ENCODE peak calls at places on chromosomes 11 and 22, in six cellular contexts. M is skeletal muscle cell, K is anterior cingulate cortex, H is NCI-H2171 treated with DMSO at 0.1 percent for 48 hours, Q is COLO829, S is left ventricle myocardium inferior. N is an unnamed sample.

GRCh38 chr11:76562541-76562940 is 108.0 kb downstream of the LRRC32 start:
- DNase-seq in M (no peak), K (no peak), H (no peak), Q (no peak), S (no peak), N (no peak)

GRCh38 chr11:29781268-29781667 is 235.6 kb downstream of the KCNA4 start:
- DNase-seq in M (no peak), K (peak; percentile 15), H (no peak), Q (peak; percentile 40), S (peak; percentile 54), N (no peak)

GRCh38 chr11:61921446-61921845 is 4.1 kb upstream of the RAB3IL1 start:
- DNase-seq in M (no peak), K (no peak), H (no peak), Q (no peak), S (no peak), N (no peak)

GRCh38 chr11:86245369-86246292 is 1.1 kb downstream of the EED start:
- DNase-seq in M (no peak), K (no peak), H (peak; percentile 89), Q (no peak), S (no peak), N (no peak)

GRCh38 chr11:19092850-19093249 is 24.1 kb upstream of the ZDHHC13 start:
- DNase-seq in M (no peak), K (no peak), H (no peak), Q (no peak), S (no peak), N (no peak)

GRCh38 chr22:50280022-50280707 is 10.0 kb upstream of the MAPK11 start:
- DNase-seq in M (no peak), K (no peak), H (no peak), Q (no peak), S (no peak), N (no peak)

GRCh38 chr11:45266693-45267451 is 19.3 kb downstream of the SYT13 start:
- DNase-seq in M (no peak), K (no peak), H (no peak), Q (no peak), S (no peak), N (no peak)

GRCh38 chr11:64571410-64572091 is 19.5 kb upstream of the SLC22A12 start:
- DNase-seq in M (no peak), K (no peak), H (peak; percentile 81), Q (no peak), S (no peak), N (no peak)

GRCh38 chr11:76798656-76799055 is 15.5 kb downstream of the TSKU start:
- DNase-seq in M (no peak), K (no peak), H (no peak), Q (no peak), S (no peak), N (no peak)

GRCh38 chr11:96219981-96220623 is 122.9 kb downstream of the MAML2 start:
- DNase-seq in M (no peak), K (no peak), H (peak; percentile 26), Q (no peak), S (no peak), N (no peak)

GRCh38 chr11:101620026-101620425 is 36.2 kb upstream of the TRPC6 start:
- DNase-seq in M (no peak), K (no peak), H (no peak), Q (no peak), S (no peak), N (no peak)

GRCh38 chr22:45319319-45319675 is 9.6 kb downstream of the FAM118A start:
- DNase-seq in M (peak; percentile 17), K (no peak), H (no peak), Q (no peak), S (peak; percentile 45), N (no peak)

GRCh38 chr11:81036168-81036870 is 1595.5 kb upstream of the TENM4 start:
- DNase-seq in M (no peak), K (no peak), H (no peak), Q (no peak), S (no peak), N (no peak)

GRCh38 chr11:34284836-34285235 is 73.0 kb downstream of the ABTB2 start:
- DNase-seq in M (no peak), K (no peak), H (no peak), Q (no peak), S (no peak), N (no peak)

GRCh38 chr11:638616-639323 is 1.7 kb downstream of the DRD4 start:
- DNase-seq in M (no peak), K (no peak), H (no peak), Q (no peak), S (no peak), N (no peak)

GRCh38 chr11:14904745-14905103 is 12.7 kb upstream of the CYP2R1 start:
- DNase-seq in M (no peak), K (peak; percentile 39), H (no peak), Q (no peak), S (peak; percentile 87), N (no peak)

GRCh38 chr22:42316988-42317387 is 46.5 kb upstream of the TCF20 start:
- DNase-seq in M (no peak), K (no peak), H (no peak), Q (no peak), S (peak; percentile 31), N (no peak)

GRCh38 chr11:11842426-11843008 is 745 bp downstream of the USP47 start:
- DNase-seq in M (peak; percentile 77), K (peak; percentile 73), H (peak; percentile 72), Q (peak; percentile 66), S (peak; percentile 23), N (peak; percentile 52)

GRCh38 chr22:49971232-49972162 is 10.9 kb downstream of the PIM3 start:
- DNase-seq in M (no peak), K (no peak), H (peak; percentile 43), Q (peak; percentile 50), S (peak; percentile 87), N (no peak)

GRCh38 chr11:116210663-116211062 is 562.1 kb downstream of the BUD13 start:
- DNase-seq in M (no peak), K (no peak), H (no peak), Q (no peak), S (no peak), N (no peak)

GRCh38 chr11:68040957-68041591 is 2.2 kb downstream of the TCIRG1 start:
- DNase-seq in M (no peak), K (no peak), H (no peak), Q (no peak), S (no peak), N (no peak)